ENCODE peak calls at places on chromosomes 12 and 14, in seven cellular contexts. L is RWPE2, M is activated T-cell treated with anti-CD3 and anti-CD28 coated beads for 1 hour, U is endodermal cell, S is HT-29, R is IMR-90, H is hypothalamus. C is an unnamed sample.

GRCh38 chr12:119129827-119130434 is 48.8 kb upstream of the HSPB8 start:
- DNase-seq in L (no peak), M (no peak), U (no peak), S (no peak), R (no peak), H (no peak), C (no peak)

GRCh38 chr12:23217716-23218115 is 592.7 kb downstream of the ETNK1 start:
- DNase-seq in L (no peak), M (no peak), U (no peak), S (no peak), R (no peak), H (no peak), C (no peak)

GRCh38 chr12:885701-886100 is 63.8 kb downstream of the RAD52 start:
- DNase-seq in L (no peak), M (no peak), U (no peak), S (no peak), R (no peak), H (no peak), C (no peak)

GRCh38 chr12:124368421-124369032 is 73.6 kb downstream of the RFLNA start:
- DNase-seq in L (no peak), M (no peak), U (no peak), S (peak; percentile 19), R (no peak), H (no peak), C (no peak)

GRCh38 chr14:105844047-105844630 is 317.8 kb downstream of the TMEM121 start:
- DNase-seq in L (peak; percentile 55), M (no peak), U (peak; percentile 11), S (no peak), R (no peak), H (no peak), C (no peak)

GRCh38 chr14:29925106-29925722 is 2.4 kb downstream of the PRKD1 start:
- DNase-seq in L (no peak), M (no peak), U (peak; percentile 66), S (no peak), R (peak; percentile 80), H (no peak), C (peak; percentile 64)

GRCh38 chr14:61526405-61527312 is 168.7 kb upstream of the HIF1A start:
- DNase-seq in L (no peak), M (no peak), U (no peak), S (peak; percentile 60), R (no peak), H (no peak), C (no peak)

GRCh38 chr12:113875681-113876080 is 90.4 kb downstream of the RBM19 start:
- DNase-seq in L (no peak), M (no peak), U (no peak), S (no peak), R (peak; percentile 78), H (no peak), C (no peak)

GRCh38 chr14:36511981-36512584 is 7.9 kb downstream of the NKX2-1 start:
- DNase-seq in L (no peak), M (no peak), U (no peak), S (no peak), R (no peak), H (no peak), C (no peak)

GRCh38 chr12:22670762-22671161 is 45.8 kb downstream of the ETNK1 start:
- DNase-seq in L (no peak), M (no peak), U (no peak), S (peak; percentile 18), R (peak; percentile 12), H (no peak), C (peak; percentile 56)

GRCh38 chr14:36988989-36989388 is 183.4 kb downstream of the SLC25A21 start:
- DNase-seq in L (no peak), M (no peak), U (no peak), S (no peak), R (no peak), H (no peak), C (no peak)

GRCh38 chr12:193282-193681 is 20.7 kb downstream of the SLC6A12 start:
- DNase-seq in L (no peak), M (no peak), U (no peak), S (no peak), R (no peak), H (no peak), C (no peak)

GRCh38 chr14:95300002-95300696 is 19.6 kb downstream of the CLMN start:
- DNase-seq in L (peak; percentile 12), M (no peak), U (no peak), S (no peak), R (no peak), H (no peak), C (no peak)

GRCh38 chr14:30874120-30874998 is at the start of gene COCH:
- DNase-seq in L (no peak), M (no peak), U (peak; percentile 87), S (no peak), R (no peak), H (no peak), C (peak; percentile 28)

GRCh38 chr12:18998343-18999270 is 130.9 kb upstream of the PLEKHA5 start:
- DNase-seq in L (no peak), M (no peak), U (no peak), S (peak; percentile 12), R (peak; percentile 89), H (no peak), C (peak; percentile 43)

GRCh38 chr12:80195143-80195726 is 95.9 kb downstream of the OTOGL start:
- DNase-seq in L (no peak), M (no peak), U (peak; percentile 77), S (peak; percentile 64), R (peak; percentile 86), H (no peak), C (peak; percentile 83)